ENCODE peak calls at places on chromosomes 2 and 18, in four cellular contexts. A is body of pancreas, G is adrenal gland, Q is ovary. D is an unnamed sample.

GRCh38 chr2:68607837-68608236 is 35.5 kb upstream of the PROKR1 start:
- DNase-seq in G (no peak), A (no peak), Q (no peak), D (no peak)

GRCh38 chr2:8148260-8148880 is 533.5 kb upstream of the ID2 start:
- DNase-seq in Q (no peak), G (no peak), A (peak; percentile 36), D (no peak)

GRCh38 chr2:188068093-188068492 is 223.6 kb upstream of the GULP1 start:
- DNase-seq in G (no peak), Q (no peak), A (no peak), D (no peak)

GRCh38 chr18:8802031-8802679 is 96.8 kb downstream of the MTCL1 start:
- DNase-seq in G (no peak), A (no peak), Q (no peak), D (no peak)

GRCh38 chr18:2274613-2275012 is 296.7 kb downstream of the METTL4 start:
- DNase-seq in Q (no peak), A (no peak), G (no peak), D (no peak)

GRCh38 chr18:74994502-74995403 is 214.2 kb downstream of the PTGR3 start:
- DNase-seq in A (no peak), Q (no peak), G (no peak), D (no peak)

GRCh38 chr18:14978962-14979535 is 231.1 kb downstream of the ANKRD30B start:
- DNase-seq in A (no peak), G (peak; percentile 25), Q (no peak), D (peak; percentile 71)

GRCh38 chr2:156038021-156038420 is 294.5 kb downstream of the NR4A2 start:
- DNase-seq in A (no peak), Q (no peak), G (no peak), D (no peak)

GRCh38 chr18:44098551-44099098 is 582.1 kb upstream of the SETBP1 start:
- DNase-seq in G (no peak), Q (no peak), A (no peak), D (no peak)

GRCh38 chr2:8998418-8998817 is 5.1 kb downstream of the MBOAT2 start:
- DNase-seq in G (no peak), Q (no peak), A (no peak), D (no peak)

GRCh38 chr2:2812648-2813047 is 481.6 kb upstream of the MYT1L start:
- DNase-seq in G (no peak), A (no peak), Q (no peak), D (no peak)

GRCh38 chr18:75230210-75231052 is 19.8 kb downstream of the TSHZ1 start:
- DNase-seq in Q (no peak), A (no peak), G (no peak), D (no peak)

GRCh38 chr2:239278361-239278760 is 122.5 kb downstream of the HDAC4 start:
- DNase-seq in G (no peak), Q (no peak), A (no peak), D (no peak)

GRCh38 chr18:44719519-44720060 is 38.9 kb downstream of the SETBP1 start:
- DNase-seq in A (no peak), G (no peak), Q (peak; percentile 57), D (no peak)

GRCh38 chr18:27605107-27605834 is 420.2 kb upstream of the CHST9 start:
- DNase-seq in Q (no peak), A (peak; percentile 71), G (peak; percentile 60), D (peak; percentile 53)

GRCh38 chr2:10123281-10123680 is 742 bp downstream of the RRM2 start:
- DNase-seq in G (no peak), Q (no peak), A (no peak), D (no peak)

GRCh38 chr2:191114403-191114886 is 36.3 kb downstream of the STAT4 start:
- DNase-seq in Q (no peak), G (no peak), A (no peak), D (no peak)

DNA sequence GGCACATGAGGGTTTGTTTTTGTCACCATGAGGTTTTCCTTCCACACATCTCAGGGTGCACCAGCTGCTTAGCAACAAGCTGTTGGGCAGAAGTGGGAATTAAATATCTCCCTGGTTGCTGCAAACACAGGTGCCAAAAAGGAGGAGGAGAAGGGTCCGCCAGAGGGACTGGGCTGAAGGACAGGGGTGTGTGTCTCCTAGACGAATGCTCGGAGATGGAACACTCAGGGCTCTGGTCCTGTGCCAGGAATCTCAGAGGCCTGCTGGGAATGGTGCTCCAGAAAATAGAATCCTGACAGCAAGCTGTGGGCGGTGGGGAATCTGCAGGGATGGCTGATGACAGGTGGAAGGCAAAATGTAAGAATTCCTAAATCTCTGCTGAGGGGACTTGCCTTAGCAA is 94.5 kb downstream of the VSNL1 start:
- DNase-seq in Q (no peak), G (no peak), A (no peak), D (no peak)
- H3K4me3 ChIP-seq in Q (no peak overlapping the region), G (no peak overlapping the region), A (no peak overlapping the region), D (no peak overlapping the region)

GRCh38 chr2:197504512-197504911 is 4.3 kb downstream of the HSPE1 start:
- DNase-seq in Q (no peak), G (peak; percentile 44), A (no peak), D (no peak)
- TF ChIP-seq POLR2A in Q (no peak), G (no peak), A (no peak), D (no peak)

GRCh38 chr2:26968001-26968400 is 2.4 kb upstream of the MAPRE3 start:
- DNase-seq in G (no peak), Q (no peak), A (no peak), D (no peak)
- H3K4me3 ChIP-seq in G (no peak overlapping the region), Q (no peak overlapping the region), A (no peak overlapping the region), D (no peak overlapping the region)

DNA sequence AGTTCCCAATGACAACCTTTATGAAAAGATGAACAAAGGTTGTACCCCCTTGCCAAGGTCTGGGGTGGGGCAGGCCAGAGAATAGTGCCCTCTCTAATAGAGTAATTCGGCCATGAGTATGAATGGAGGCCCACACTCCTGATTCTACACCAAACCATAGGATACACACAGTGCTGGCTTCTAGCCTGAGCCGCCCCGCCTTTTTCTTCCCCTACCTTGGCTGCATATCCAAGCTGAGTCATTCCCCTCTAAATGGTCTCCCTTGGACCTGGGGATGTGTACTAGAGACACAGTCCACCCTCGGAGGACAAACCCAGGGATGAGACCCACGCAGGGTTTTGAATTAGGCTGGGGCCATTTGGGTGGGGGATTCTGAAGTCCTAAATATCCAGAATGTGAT is 107.2 kb upstream of the CAPN13 start:
- DNase-seq in A (no peak), Q (no peak), G (no peak), D (no peak)
- TF ChIP-seq POLR2A in A (no peak), Q (no peak), G (no peak), D (no peak)

GRCh38 chr2:793236-793635 is 116.0 kb upstream of the TMEM18 start:
- DNase-seq in A (no peak), Q (no peak), G (no peak), D (no peak)

GRCh38 chr2:790634-791245 is 113.5 kb upstream of the TMEM18 start:
- DNase-seq in Q (no peak), A (no peak), G (no peak), D (no peak)

GRCh38 chr2:794554-795244 is 117.5 kb upstream of the TMEM18 start:
- DNase-seq in Q (peak; percentile 69), A (no peak), G (no peak), D (no peak)

GRCh38 chr2:790081-790480 is 112.9 kb upstream of the TMEM18 start:
- DNase-seq in Q (no peak), A (no peak), G (no peak), D (no peak)

GRCh38 chr2:792687-793086 is 115.5 kb upstream of the TMEM18 start:
- DNase-seq in G (no peak), Q (no peak), A (no peak), D (no peak)
- H3K4me3 ChIP-seq in G (no peak overlapping the region), Q (no peak overlapping the region), A (no peak overlapping the region), D (no peak overlapping the region)

DNA sequence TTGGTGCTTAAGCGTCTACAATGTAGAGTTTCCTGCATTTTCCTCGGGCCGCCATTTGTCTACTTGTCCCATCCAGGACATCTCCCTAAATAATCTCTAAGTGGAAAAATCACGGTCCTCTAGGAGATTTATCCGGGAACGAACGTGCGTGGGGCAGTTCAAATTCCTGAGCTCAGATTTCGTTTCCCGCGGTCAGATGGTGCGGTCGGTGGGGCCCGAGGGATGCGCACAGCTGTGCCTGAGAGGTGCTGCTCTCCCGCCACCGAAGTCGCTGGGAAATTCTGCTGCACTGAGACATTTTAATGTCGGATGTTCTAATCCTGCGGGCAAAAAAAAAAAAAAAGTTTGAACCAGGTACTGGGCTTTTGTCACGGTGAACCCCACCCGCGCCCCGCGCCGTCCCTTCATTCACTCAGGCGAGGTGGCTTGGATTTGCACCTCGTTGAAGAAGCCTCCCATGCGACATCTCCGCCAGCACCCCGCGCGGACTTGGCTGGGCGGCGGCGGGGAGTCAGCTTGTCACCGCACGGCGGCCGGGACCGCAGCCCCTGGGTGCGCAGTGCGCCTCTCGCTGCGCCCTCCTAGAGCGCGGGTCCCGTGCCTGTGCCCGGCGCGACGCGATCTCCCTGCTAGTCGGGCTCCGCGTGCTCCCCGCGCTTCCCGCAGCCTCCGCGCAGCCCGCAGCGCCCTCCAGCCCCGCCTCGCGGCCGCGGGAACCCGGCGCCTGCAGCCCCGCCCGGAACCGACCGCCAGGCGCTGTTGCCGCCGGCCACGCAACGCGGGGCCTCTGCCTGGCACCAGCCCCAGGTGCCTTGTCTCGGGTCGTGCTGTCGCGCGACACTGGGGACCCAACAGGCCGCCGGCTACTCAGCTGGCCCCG is 192.0 kb upstream of the TCF4 start:
- DNase-seq in Q (peak; percentile 71), G (peak; percentile 15), A (peak; percentile 13), D (peak; percentile 6)
- TF ChIP-seq POLR2A in Q (no peak), G (no peak), A (no peak), D (no peak)

GRCh38 chr2:237628482-237629187 is 1.2 kb downstream of the LRRFIP1 start:
- DNase-seq in A (no peak), Q (no peak), G (no peak), D (no peak)
- H3K4me3 ChIP-seq in A (no peak overlapping the region), Q (peak overlapping the region; percentile 87), G (no peak overlapping the region), D (no peak overlapping the region)

D was measured in thyroid gland.